ENCODE peak calls at places on chromosomes 7 and 10, in five cellular contexts. C is non-pigmented ciliary epithelial cell, H is ELR, W is stomach, P is bronchial epithelial cell. B is an unnamed sample.

GRCh38 chr10:4656576-4657194 is 169.3 kb upstream of the AKR1E2 start:
- DNase-seq in C (no peak), H (peak), W (peak), P (no peak), B (peak)

GRCh38 chr7:35508623-35509400 is 186.1 kb downstream of the HERPUD2 start:
- DNase-seq in C (no peak), H (peak), W (no peak), P (peak), B (no peak)

GRCh38 chr7:75694636-75695035 is 44.1 kb downstream of the HIP1 start:
- DNase-seq in C (no peak), H (no peak), W (no peak), P (no peak), B (no peak)

GRCh38 chr7:120554960-120555571 is 282.1 kb downstream of the KCND2 start:
- DNase-seq in C (peak), H (peak), W (no peak), P (peak), B (no peak)

GRCh38 chr10:24908793-24909423 is 43.5 kb downstream of the PRTFDC1 start:
- DNase-seq in C (no peak), H (peak), W (no peak), P (peak), B (peak)

GRCh38 chr10:97117372-97117771 is 68.4 kb downstream of the SLIT1 start:
- DNase-seq in C (no peak), H (peak), W (no peak), P (peak), B (no peak)

GRCh38 chr7:44473295-44473694 is 17.2 kb downstream of the NUDCD3 start:
- DNase-seq in C (no peak), H (peak), W (no peak), P (peak), B (peak)

GRCh38 chr10:70430489-70431445 is 10.7 kb downstream of the NODAL start:
- DNase-seq in C (no peak), H (no peak), W (peak), P (peak), B (no peak)

GRCh38 chr10:117186832-117187615 is 10.3 kb upstream of the KCNK18 start:
- DNase-seq in C (no peak), H (peak), W (no peak), P (peak), B (peak)

GRCh38 chr7:92769844-92770243 is 66.5 kb downstream of the CDK6 start:
- DNase-seq in C (no peak), H (no peak), W (no peak), P (no peak), B (no peak)

B was measured in EH.